ENCODE peak calls at places on chromosomes 6 and 20, in four cellular contexts. R is neural crest cell, Q is tibial nerve, D is GM13976. B is an unnamed sample.

GRCh38 chr20:56805313-56805712 is 176.2 kb downstream of the TFAP2C start:
- DNase-seq in R (no peak), Q (no peak), D (no peak), B (no peak)

GRCh38 chr6:134317471-134318131 is at the start of gene SGK1:
- DNase-seq in R (peak), Q (peak), D (peak), B (no peak)

GRCh38 chr6:52510213-52510562 is 66.7 kb downstream of the TRAM2 start:
- DNase-seq in R (no peak), Q (no peak), D (no peak), B (no peak)

GRCh38 chr6:166651408-166651807 is 24.4 kb upstream of the RPS6KA2 start:
- DNase-seq in R (no peak), Q (no peak), D (no peak), B (no peak)

GRCh38 chr6:169793408-169793807 is 42.0 kb downstream of the ERMARD start:
- DNase-seq in R (no peak), Q (no peak), D (no peak), B (no peak)

GRCh38 chr20:48126227-48126740 is 341.0 kb upstream of the SULF2 start:
- DNase-seq in R (peak), Q (no peak), D (no peak), B (no peak)

GRCh38 chr6:18154507-18155272 is at the start of gene TPMT:
- DNase-seq in R (peak), Q (no peak), D (no peak), B (no peak)

GRCh38 chr20:16624106-16624505 is 50.9 kb upstream of the KIF16B start:
- DNase-seq in R (no peak), Q (no peak), D (no peak), B (no peak)

GRCh38 chr20:46573234-46573633 is 22.8 kb upstream of the OCSTAMP start:
- DNase-seq in R (no peak), Q (no peak), D (no peak), B (no peak)

GRCh38 chr20:52193886-52194545 is 2.4 kb upstream of the ZFP64 start:
- DNase-seq in R (no peak), Q (no peak), D (no peak), B (no peak)

GRCh38 chr6:107275330-107275865 is 160.1 kb upstream of the BEND3 start:
- DNase-seq in R (no peak), Q (no peak), D (no peak), B (no peak)

GRCh38 chr6:99602519-99603420 is 3.9 kb upstream of the PRDM13 start:
- DNase-seq in R (no peak), Q (no peak), D (no peak), B (no peak)

GRCh38 chr6:49326337-49326736 is 136.7 kb downstream of the MMUT start:
- DNase-seq in R (no peak), Q (no peak), D (no peak), B (no peak)

GRCh38 chr6:161694995-161695394 is 421.1 kb upstream of the AGPAT4 start:
- DNase-seq in R (no peak), Q (no peak), D (no peak), B (peak)

GRCh38 chr20:42441196-42441861 is 748.4 kb downstream of the PTPRT start:
- DNase-seq in R (no peak), Q (no peak), D (no peak), B (no peak)

GRCh38 chr6:30100585-30101422 is 12.1 kb downstream of the TRIM31 start:
- DNase-seq in R (no peak), Q (no peak), D (peak), B (no peak)

GRCh38 chr20:35306931-35307517 is 14.8 kb upstream of the FAM83C start:
- DNase-seq in R (peak), Q (peak), D (no peak), B (peak)

GRCh38 chr6:84411060-84411629 is 183.7 kb upstream of the CEP162 start:
- DNase-seq in R (no peak), Q (no peak), D (no peak), B (no peak)

GRCh38 chr6:170082067-170082466 is 208.8 kb downstream of the DLL1 start:
- DNase-seq in R (no peak), Q (no peak), D (no peak), B (no peak)

GRCh38 chr6:148577687-148578488 is 168.9 kb upstream of the UST start:
- DNase-seq in R (peak), Q (peak), D (peak), B (peak)

GRCh38 chr6:137496909-137497721 is 2.9 kb upstream of the OLIG3 start:
- DNase-seq in R (peak), Q (no peak), D (peak), B (no peak)

GRCh38 chr20:14925286-14925685 is 587.9 kb upstream of the FLRT3 start:
- DNase-seq in R (no peak), Q (no peak), D (no peak), B (no peak)

GRCh38 chr6:155090166-155090565 is 95.1 kb downstream of the TIAM2 start:
- DNase-seq in R (no peak), Q (no peak), D (no peak), B (no peak)

GRCh38 chr6:2917065-2917464 is 14.0 kb upstream of the SERPINB9 start:
- DNase-seq in R (no peak), Q (no peak), D (no peak), B (no peak)

GRCh38 chr20:5222919-5223634 is 93.7 kb downstream of the PROKR2 start:
- DNase-seq in R (peak), Q (peak), D (peak), B (peak)

GRCh38 chr6:137084090-137084489 is 39.3 kb upstream of the IL20RA start:
- DNase-seq in R (no peak), Q (no peak), D (no peak), B (no peak)

GRCh38 chr6:63928613-63929012 is 293.0 kb downstream of the PHF3 start:
- DNase-seq in R (no peak), Q (no peak), D (no peak), B (no peak)

GRCh38 chr20:35502352-35502751 is 27.1 kb downstream of the C20orf173 start:
- DNase-seq in R (no peak), Q (no peak), D (peak), B (peak)

GRCh38 chr6:129901910-129902309 is 40.8 kb upstream of the TMEM244 start:
- DNase-seq in R (no peak), Q (no peak), D (no peak), B (no peak)

GRCh38 chr6:99613398-99613704 is 6.7 kb downstream of the PRDM13 start:
- DNase-seq in R (peak), Q (no peak), D (peak), B (peak)

GRCh38 chr20:61701401-61701800 is 364.3 kb downstream of the TAF4 start:
- DNase-seq in R (no peak), Q (no peak), D (no peak), B (no peak)

GRCh38 chr20:58514321-58515239 is 619 bp downstream of the APCDD1L start:
- DNase-seq in R (no peak), Q (no peak), D (no peak), B (no peak)

GRCh38 chr20:18679020-18679419 is 91.2 kb downstream of the DTD1 start:
- DNase-seq in R (peak), Q (no peak), D (no peak), B (no peak)
- TF ChIP-seq CTCF in R (no peak), Q (no peak), D (no peak), B (no peak)

GRCh38 chr6:33142501-33142900 is 49.8 kb downstream of the COL11A2 start:
- DNase-seq in R (no peak), Q (no peak), D (no peak), B (no peak)

GRCh38 chr6:33139596-33140206 is 52.6 kb downstream of the COL11A2 start:
- DNase-seq in R (no peak), Q (no peak), D (no peak), B (no peak)

GRCh38 chr6:33140556-33140955 is 51.7 kb downstream of the COL11A2 start:
- DNase-seq in R (no peak), Q (no peak), D (no peak), B (no peak)

GRCh38 chr6:33144373-33144772 is 47.9 kb downstream of the COL11A2 start:
- DNase-seq in R (no peak), Q (no peak), D (no peak), B (no peak)

DNA sequence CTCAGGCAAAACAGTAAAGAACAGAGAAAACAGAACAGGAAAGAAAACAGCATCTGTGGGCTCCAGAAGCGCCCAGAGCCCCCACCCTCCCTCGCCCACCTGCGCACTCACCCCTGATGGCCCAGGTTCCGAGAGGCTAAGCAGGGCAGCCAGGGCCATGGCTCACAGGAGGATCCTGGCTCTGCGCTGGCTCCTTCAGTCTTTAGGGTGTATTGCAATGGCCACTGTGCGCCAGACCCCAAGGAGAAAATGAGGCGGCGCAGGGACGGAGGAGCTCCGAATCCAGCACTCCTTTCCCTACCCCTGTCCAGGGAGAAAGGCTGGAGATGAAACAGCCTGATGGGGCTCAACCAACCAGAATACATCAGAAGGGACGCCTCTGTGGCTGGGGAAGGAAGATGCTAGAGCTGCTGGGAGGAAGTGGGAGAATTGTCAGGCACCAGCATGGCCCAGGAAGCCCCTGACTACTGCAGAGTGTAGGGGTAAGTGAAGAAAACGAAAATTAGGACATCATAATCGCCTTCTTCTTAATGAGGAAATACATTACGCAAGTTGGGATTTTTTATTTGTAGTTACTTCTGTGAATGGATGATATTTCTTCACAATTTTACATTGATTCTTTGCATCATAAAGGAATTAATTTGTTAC is 49.0 kb downstream of the COL11A2 start:
- DNase-seq in R (no peak), Q (no peak), D (no peak), B (no peak)
- TF ChIP-seq CTCF in R (peak), Q (no peak), D (no peak), B (no peak)

GRCh38 chr20:44075191-44075949 is 111.6 kb downstream of the JPH2 start:
- DNase-seq in R (no peak), Q (no peak), D (no peak), B (no peak)
- TF ChIP-seq CTCF in R (no peak), Q (no peak), D (no peak), B (no peak)

DNA sequence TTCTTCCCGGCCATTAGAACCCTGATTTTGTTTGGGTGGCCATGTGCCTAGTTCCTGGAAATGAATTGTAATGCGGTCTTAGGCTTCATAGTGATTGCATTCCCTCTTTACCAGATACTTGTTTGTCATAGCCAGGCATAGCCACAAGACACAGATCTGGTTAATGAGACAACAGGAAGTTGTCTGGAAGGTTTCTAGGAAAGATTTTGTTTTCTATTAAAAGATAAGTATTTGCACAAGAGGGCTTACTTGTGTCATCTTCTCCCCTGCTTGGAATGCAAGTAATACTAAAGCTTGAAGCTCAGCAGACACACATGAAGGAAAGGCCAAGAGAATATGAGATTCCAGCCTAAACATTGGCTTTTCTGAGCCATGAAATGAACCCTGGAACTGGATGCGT is 12.9 kb downstream of the FARS2 start:
- DNase-seq in R (no peak), Q (no peak), D (no peak), B (no peak)
- TF ChIP-seq CTCF in R (no peak), Q (no peak), D (no peak), B (no peak)

DNA sequence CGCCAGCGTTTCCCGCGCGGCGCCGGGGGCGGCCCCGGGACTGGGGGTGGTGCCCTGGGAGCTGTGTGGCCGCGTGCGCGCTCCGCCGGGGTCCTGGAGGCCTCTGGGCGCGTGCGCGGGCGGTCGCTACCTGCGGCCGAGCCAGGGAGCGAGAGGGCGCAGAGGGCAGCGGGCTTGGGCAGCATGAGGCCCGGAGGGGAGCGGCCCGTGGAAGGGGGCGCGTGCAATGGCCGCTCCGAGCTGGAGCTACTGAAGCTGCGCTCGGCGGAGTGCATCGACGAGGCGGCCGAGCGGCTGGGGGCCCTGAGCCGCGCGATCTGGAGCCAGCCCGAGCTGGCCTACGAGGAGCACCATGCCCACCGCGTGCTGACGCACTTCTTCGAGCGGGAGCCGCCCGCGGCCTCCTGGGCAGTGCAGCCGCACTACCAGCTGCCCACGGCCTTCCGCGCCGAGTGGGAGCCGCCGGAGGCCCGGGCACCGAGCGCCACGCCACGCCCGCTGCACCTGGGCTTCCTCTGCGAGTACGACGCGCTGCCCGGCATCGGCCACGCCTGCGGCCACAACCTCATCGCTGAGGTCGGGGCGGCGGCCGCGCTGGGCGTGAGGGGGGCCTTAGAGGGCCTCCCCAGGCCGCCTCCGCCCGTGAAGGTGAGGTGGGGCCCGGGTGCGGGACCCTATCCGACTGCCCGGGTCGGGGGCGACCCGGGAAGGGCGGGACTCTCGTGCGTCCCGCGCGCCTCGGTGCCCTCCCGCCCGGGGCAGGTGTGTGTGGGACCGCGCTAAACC is at the start of gene PM20D2:
- DNase-seq in R (peak), Q (peak), D (peak), B (peak)
- TF ChIP-seq CTCF in R (no peak), Q (no peak), D (no peak), B (no peak)

B was measured in OCI-LY7.